ENCODE peak calls at places on chromosomes 12 and 14, in eight cellular contexts. O, Q, J, G, Y, I, A and E are unnamed samples.

GRCh38 chr14:73800970-73801515 is 50.6 kb upstream of the PTGR2 start:
- DNase-seq in O (no peak), Q (no peak), J (no peak), G (no peak), Y (no peak), I (no peak), A (no peak), E (no peak)

GRCh38 chr12:52271157-52271556 is 3.3 kb upstream of the KRT86 start:
- DNase-seq in O (no peak), Q (no peak), J (no peak), G (no peak), Y (no peak), I (no peak), A (no peak), E (peak)

GRCh38 chr12:111819191-111820158 is 22.6 kb upstream of the MAPKAPK5 start:
- DNase-seq in O (no peak), Q (peak), J (no peak), G (no peak), Y (no peak), I (no peak), A (no peak), E (no peak)

GRCh38 chr12:18578191-18578590 is 159.6 kb downstream of the PLCZ1 start:
- DNase-seq in O (no peak), Q (peak), J (peak), G (no peak), Y (no peak), I (no peak), A (no peak), E (peak)

GRCh38 chr14:59507752-59508103 is 23.4 kb downstream of the JKAMP start:
- DNase-seq in O (no peak), Q (no peak), J (peak), G (no peak), Y (no peak), I (no peak), A (no peak), E (peak)

GRCh38 chr12:46471404-46471803 is 98.8 kb upstream of the SLC38A2 start:
- DNase-seq in O (no peak), Q (peak), J (no peak), G (no peak), Y (no peak), I (no peak), A (no peak), E (no peak)

GRCh38 chr14:81350344-81351096 is 49.6 kb downstream of the STON2 start:
- DNase-seq in O (no peak), Q (peak), J (no peak), G (no peak), Y (no peak), I (no peak), A (no peak), E (no peak)

GRCh38 chr12:66767454-66768002 is 88.7 kb upstream of the GRIP1 start:
- DNase-seq in O (no peak), Q (no peak), J (no peak), G (no peak), Y (no peak), I (no peak), A (no peak), E (no peak)

GRCh38 chr12:109631236-109632150 is 57.9 kb downstream of the MVK start:
- DNase-seq in O (no peak), Q (no peak), J (no peak), G (no peak), Y (no peak), I (no peak), A (no peak), E (no peak)

GRCh38 chr12:57215668-57216013 is 953 bp upstream of the NXPH4 start:
- DNase-seq in O (peak), Q (peak), J (peak), G (no peak), Y (peak), I (no peak), A (no peak), E (no peak)

GRCh38 chr12:122306407-122306806 is 40.1 kb upstream of the VPS33A start:
- DNase-seq in O (no peak), Q (no peak), J (no peak), G (no peak), Y (peak), I (no peak), A (peak), E (peak)

GRCh38 chr12:124027753-124028559 is 54.9 kb downstream of the ZNF664 start:
- DNase-seq in O (no peak), Q (no peak), J (no peak), G (no peak), Y (no peak), I (no peak), A (no peak), E (no peak)

GRCh38 chr12:52615208-52615868 is 3.0 kb downstream of the KRT73 start:
- DNase-seq in O (no peak), Q (peak), J (peak), G (no peak), Y (no peak), I (no peak), A (no peak), E (no peak)

GRCh38 chr12:19220205-19220604 is 90.7 kb downstream of the PLEKHA5 start:
- DNase-seq in O (no peak), Q (peak), J (peak), G (peak), Y (no peak), I (no peak), A (no peak), E (peak)

GRCh38 chr14:93549578-93549977 is 118.8 kb downstream of the UNC79 start:
- DNase-seq in O (no peak), Q (no peak), J (no peak), G (no peak), Y (no peak), I (no peak), A (no peak), E (no peak)

GRCh38 chr14:94944636-94945258 is 174.8 kb upstream of the GSC start:
- DNase-seq in O (no peak), Q (no peak), J (no peak), G (no peak), Y (no peak), I (no peak), A (no peak), E (no peak)

GRCh38 chr12:54024127-54024526 is 4.1 kb upstream of the HOXC6 start:
- DNase-seq in O (no peak), Q (no peak), J (no peak), G (no peak), Y (no peak), I (no peak), A (no peak), E (no peak)

GRCh38 chr12:110249716-110250225 is 31.3 kb upstream of the ATP2A2 start:
- DNase-seq in O (no peak), Q (peak), J (no peak), G (no peak), Y (no peak), I (no peak), A (peak), E (no peak)

GRCh38 chr12:1768585-1768984 is 51.8 kb upstream of the LRTM2 start:
- DNase-seq in O (no peak), Q (no peak), J (no peak), G (no peak), Y (no peak), I (no peak), A (peak), E (no peak)

GRCh38 chr14:88986146-88986841 is 161.8 kb downstream of the TTC8 start:
- DNase-seq in O (no peak), Q (peak), J (peak), G (peak), Y (no peak), I (no peak), A (no peak), E (peak)

GRCh38 chr12:3628629-3629028 is 124.3 kb downstream of the CRACR2A start:
- DNase-seq in O (no peak), Q (no peak), J (no peak), G (no peak), Y (no peak), I (no peak), A (no peak), E (no peak)

GRCh38 chr12:124914392-124915248 is at the start of gene UBC:
- DNase-seq in O (peak), Q (peak), J (peak), G (peak), Y (peak), I (peak), A (peak), E (peak)

GRCh38 chr14:67241416-67242362 is at the start of gene PALS1:
- DNase-seq in O (peak), Q (peak), J (peak), G (peak), Y (no peak), I (peak), A (peak), E (peak)

GRCh38 chr12:95218852-95219171 is 1.2 kb downstream of the VEZT start:
- DNase-seq in O (peak), Q (no peak), J (peak), G (no peak), Y (peak), I (peak), A (no peak), E (peak)

GRCh38 chr14:91417983-91418386 is 365 bp upstream of the CCDC88C start:
- DNase-seq in O (peak), Q (no peak), J (no peak), G (no peak), Y (peak), I (no peak), A (peak), E (peak)

GRCh38 chr12:118357327-118358007 is 15.2 kb downstream of the TAOK3 start:
- DNase-seq in O (peak), Q (peak), J (peak), G (peak), Y (peak), I (no peak), A (no peak), E (peak)

GRCh38 chr12:27334052-27334720 is 1.6 kb downstream of the BMAL2 start:
- DNase-seq in O (peak), Q (no peak), J (no peak), G (no peak), Y (peak), I (no peak), A (no peak), E (peak)

GRCh38 chr12:105257321-105257728 is 21.4 kb upstream of the APPL2 start:
- DNase-seq in O (no peak), Q (peak), J (peak), G (peak), Y (no peak), I (no peak), A (no peak), E (peak)

GRCh38 chr12:55073043-55074022 is 52.9 kb upstream of the OR9K2 start:
- DNase-seq in O (peak), Q (peak), J (peak), G (peak), Y (peak), I (peak), A (peak), E (peak)

GRCh38 chr12:68790081-68790951 is 17.7 kb upstream of the MDM2 start:
- DNase-seq in O (no peak), Q (no peak), J (no peak), G (no peak), Y (no peak), I (no peak), A (no peak), E (no peak)

GRCh38 chr12:124125472-124125871 is 152.5 kb downstream of the ZNF664 start:
- DNase-seq in O (peak), Q (peak), J (peak), G (no peak), Y (peak), I (no peak), A (no peak), E (peak)

GRCh38 chr14:56817396-56817921 is 7.2 kb upstream of the OTX2 start:
- DNase-seq in O (no peak), Q (no peak), J (no peak), G (no peak), Y (peak), I (no peak), A (no peak), E (no peak)

GRCh38 chr12:15928345-15928744 is 17.2 kb downstream of the DERA start:
- DNase-seq in O (no peak), Q (peak), J (peak), G (peak), Y (no peak), I (no peak), A (peak), E (peak)

GRCh38 chr12:26125451-26126339 is 858 bp upstream of the BHLHE41 start:
- DNase-seq in O (peak), Q (peak), J (peak), G (peak), Y (peak), I (peak), A (peak), E (peak)

DNA sequence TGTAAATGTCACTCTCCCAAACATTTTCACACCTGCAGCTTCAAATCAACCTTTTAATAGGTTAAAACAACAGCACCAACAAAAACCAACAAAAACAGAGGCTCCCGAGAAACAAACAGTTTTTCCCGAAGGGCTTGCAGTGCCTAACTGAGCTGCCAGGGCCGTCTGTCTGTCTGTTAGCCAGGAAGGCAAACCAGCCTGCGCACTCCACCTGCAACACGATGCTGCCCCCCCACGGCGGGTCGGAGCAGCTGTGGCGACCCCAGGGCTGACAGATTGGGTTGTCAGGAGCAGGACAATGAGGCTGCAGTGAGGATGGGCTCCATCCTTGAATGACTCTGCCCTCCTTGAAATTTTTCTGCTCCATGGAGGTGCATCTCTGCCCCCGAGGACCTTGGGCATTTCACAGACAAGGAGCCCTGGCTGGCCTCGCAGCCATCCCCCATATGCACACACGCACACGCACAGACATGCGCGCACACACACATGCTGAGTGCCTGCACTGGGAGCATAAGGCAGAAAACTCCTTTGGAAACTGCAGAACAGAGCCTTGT is 2.6 kb downstream of the RTL1 start:
- DNase-seq in O (no peak), Q (peak), J (no peak), G (no peak), Y (no peak), I (peak), A (peak), E (peak)
- TF ChIP-seq CTCF in O (peak), Q (peak), J (no peak), G (peak), Y (no peak), I (peak), A (peak), E (peak)

GRCh38 chr14:105198588-105198987 is 17.5 kb upstream of the NUDT14 start:
- DNase-seq in O (no peak), Q (no peak), J (no peak), G (no peak), Y (no peak), I (no peak), A (no peak), E (no peak)
- TF ChIP-seq CTCF in O (no peak), Q (no peak), J (no peak), G (peak), Y (no peak), I (peak), A (no peak), E (peak)

DNA sequence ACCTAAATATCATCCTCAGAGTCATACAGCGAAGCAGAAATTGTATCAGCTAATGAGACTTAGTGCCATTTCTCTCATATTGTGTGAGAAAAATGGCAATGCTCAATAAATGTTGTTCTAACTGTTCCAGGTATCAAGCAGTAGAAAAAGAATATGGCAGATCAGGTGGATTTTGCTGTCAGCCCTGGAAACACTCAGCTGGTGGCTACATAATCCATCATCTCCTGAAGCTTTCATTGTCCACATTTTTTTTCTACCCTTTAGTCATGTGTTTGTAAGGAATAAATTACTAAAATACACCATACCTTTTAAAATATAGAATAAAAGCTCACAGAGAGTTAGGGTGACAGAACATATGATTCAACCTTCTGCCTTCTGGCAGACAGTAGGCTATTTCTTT is 840.3 kb downstream of the DIO2 start:
- DNase-seq in O (no peak), Q (no peak), J (no peak), G (no peak), Y (no peak), I (no peak), A (no peak), E (no peak)
- TF ChIP-seq CTCF in O (no peak), Q (no peak), J (no peak), G (no peak), Y (no peak), I (no peak), A (no peak), E (no peak)

GRCh38 chr12:76554411-76555225 is 5.0 kb downstream of the OSBPL8 start:
- DNase-seq in O (no peak), Q (no peak), J (no peak), G (no peak), Y (no peak), I (no peak), A (no peak), E (no peak)

GRCh38 chr12:76556373-76556772 is 3.2 kb downstream of the OSBPL8 start:
- DNase-seq in O (no peak), Q (no peak), J (no peak), G (no peak), Y (no peak), I (no peak), A (no peak), E (no peak)

GRCh38 chr12:76555797-76556196 is 3.8 kb downstream of the OSBPL8 start:
- DNase-seq in O (no peak), Q (no peak), J (no peak), G (no peak), Y (no peak), I (no peak), A (no peak), E (no peak)

GRCh38 chr12:76552343-76552938 is 7.1 kb downstream of the OSBPL8 start:
- DNase-seq in O (no peak), Q (peak), J (no peak), G (no peak), Y (no peak), I (no peak), A (no peak), E (no peak)

DNA sequence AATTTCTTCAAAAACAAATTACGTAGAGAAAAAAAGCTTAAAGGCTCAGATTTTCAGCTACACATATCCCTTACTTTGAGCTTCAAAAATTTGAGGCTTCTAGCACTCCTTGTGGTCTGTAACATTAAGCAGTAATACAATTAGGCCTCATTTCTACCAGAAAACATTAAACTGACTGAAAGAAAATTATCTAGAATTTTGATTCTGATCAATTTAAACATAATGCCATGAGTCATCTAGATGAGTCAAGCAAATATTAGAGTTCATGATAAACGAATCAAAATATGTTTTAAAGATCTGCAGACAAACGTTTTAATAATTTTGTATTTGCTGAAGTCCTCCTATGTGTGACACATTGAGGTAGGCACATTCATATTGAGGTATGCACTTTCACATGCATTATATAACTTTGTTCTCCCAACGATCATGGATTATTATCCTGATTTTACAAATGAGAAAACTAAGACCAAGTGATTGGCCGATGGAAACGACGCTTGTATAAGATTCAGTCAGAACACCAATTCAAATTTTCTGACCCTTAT is 4.3 kb downstream of the OSBPL8 start:
- DNase-seq in O (no peak), Q (no peak), J (no peak), G (no peak), Y (no peak), I (no peak), A (no peak), E (no peak)
- TF ChIP-seq CTCF in O (no peak), Q (peak), J (no peak), G (no peak), Y (no peak), I (no peak), A (no peak), E (no peak)